ENCODE peak calls at places on chromosomes 12 and 14, in four cellular contexts. L is mucosa of descending colon, T is A549, N is adrenal gland. E is an unnamed sample.
A peak's percentile ranks its signal among the peaks of the same experiment; 100 is the strongest.

GRCh38 chr12:21823581-21823980 is 49.1 kb upstream of the KCNJ8 start:
- DNase-seq in L (peak; percentile 50), T (no peak), N (no peak), E (no peak)

GRCh38 chr12:26691234-26691970 is 141.6 kb downstream of the ITPR2 start:
- DNase-seq in L (no peak), T (peak; percentile 84), N (peak; percentile 67), E (no peak)

GRCh38 chr12:88036368-88036965 is 7.3 kb upstream of the C12orf50 start:
- DNase-seq in L (no peak), T (no peak), N (no peak), E (no peak)

GRCh38 chr14:57729208-57730187 is 136.4 kb downstream of the SLC35F4 start:
- DNase-seq in L (no peak), T (no peak), N (no peak), E (no peak)

GRCh38 chr12:92464911-92465310 is 237.9 kb upstream of the PLEKHG7 start:
- DNase-seq in L (no peak), T (no peak), N (no peak), E (no peak)

GRCh38 chr12:132329036-132329738 is at the start of gene GALNT9:
- DNase-seq in L (no peak), T (no peak), N (peak; percentile 30), E (no peak)

GRCh38 chr12:130761537-130762318 is 45.6 kb upstream of the RIMBP2 start:
- DNase-seq in L (no peak), T (peak; percentile 72), N (peak; percentile 67), E (peak; percentile 46)

GRCh38 chr14:53156238-53156637 is 3.1 kb upstream of the DDHD1 start:
- DNase-seq in L (no peak), T (no peak), N (no peak), E (no peak)

GRCh38 chr14:64387232-64387737 is 868 bp upstream of the MTHFD1 start:
- DNase-seq in L (no peak), T (peak; percentile 54), N (no peak), E (no peak)

GRCh38 chr12:104507672-104508071 is 50.9 kb downstream of the CHST11 start:
- DNase-seq in L (no peak), T (no peak), N (no peak), E (no peak)

GRCh38 chr12:94057262-94058151 is 90.9 kb upstream of the PLXNC1 start:
- DNase-seq in L (no peak), T (no peak), N (peak; percentile 29), E (no peak)

GRCh38 chr14:71138236-71139057 is 231.2 kb downstream of the PCNX1 start:
- DNase-seq in L (no peak), T (no peak), N (no peak), E (no peak)

GRCh38 chr14:55976219-55976618 is 142.0 kb upstream of the PELI2 start:
- DNase-seq in L (peak; percentile 81), T (no peak), N (no peak), E (no peak)

GRCh38 chr12:103012884-103013283 is 55.4 kb downstream of the ASCL1 start:
- DNase-seq in L (no peak), T (no peak), N (no peak), E (no peak)

GRCh38 chr12:95805864-95806669 is 15.5 kb upstream of the NTN4 start:
- DNase-seq in L (no peak), T (peak; percentile 100), N (no peak), E (no peak)

GRCh38 chr12:99977550-99977949 is 7.2 kb downstream of the ANKS1B start:
- DNase-seq in L (no peak), T (no peak), N (no peak), E (no peak)

GRCh38 chr14:63891148-63891964 is 38.6 kb downstream of the SYNE2 start:
- DNase-seq in L (no peak), T (no peak), N (no peak), E (no peak)

GRCh38 chr12:31618228-31619025 is 27.5 kb upstream of the DENND5B start:
- DNase-seq in L (no peak), T (no peak), N (no peak), E (no peak)

GRCh38 chr14:58796636-58797429 is 159.1 kb downstream of the DACT1 start:
- DNase-seq in L (no peak), T (no peak), N (no peak), E (peak; percentile 55)

GRCh38 chr12:124428136-124428791 is 133.4 kb downstream of the RFLNA start:
- DNase-seq in L (peak; percentile 72), T (no peak), N (peak; percentile 59), E (no peak)

GRCh38 chr12:72570601-72571000 is 298.4 kb downstream of the TRHDE start:
- DNase-seq in L (no peak), T (peak; percentile 36), N (no peak), E (peak; percentile 45)

GRCh38 chr12:9668141-9669018 is 1.1 kb upstream of the CLEC2D start:
- DNase-seq in L (no peak), T (no peak), N (no peak), E (no peak)

GRCh38 chr14:71244341-71244740 is 337.1 kb downstream of the PCNX1 start:
- DNase-seq in L (no peak), T (no peak), N (no peak), E (no peak)

GRCh38 chr14:73244541-73244940 is 7.2 kb downstream of the PAPLN start:
- DNase-seq in L (peak; percentile 37), T (no peak), N (no peak), E (no peak)

GRCh38 chr12:115752913-115753726 is 524.4 kb downstream of the MED13L start:
- DNase-seq in L (no peak), T (peak; percentile 74), N (peak; percentile 57), E (peak; percentile 21)

GRCh38 chr12:116673713-116674112 is 64.2 kb downstream of the SPRING1 start:
- DNase-seq in L (no peak), T (peak; percentile 54), N (no peak), E (no peak)

GRCh38 chr12:101773560-101774206 is 34.4 kb upstream of the SYCP3 start:
- DNase-seq in L (no peak), T (peak; percentile 76), N (peak; percentile 56), E (peak; percentile 59)

GRCh38 chr12:2212971-2213869 is 160.4 kb downstream of the CACNA1C start:
- DNase-seq in L (no peak), T (no peak), N (no peak), E (peak; percentile 10)

GRCh38 chr12:110199360-110200123 is 75.4 kb downstream of the IFT81 start:
- DNase-seq in L (no peak), T (peak; percentile 70), N (no peak), E (peak; percentile 45)

GRCh38 chr14:87712386-87713113 is 280.4 kb downstream of the GALC start:
- DNase-seq in L (no peak), T (no peak), N (no peak), E (no peak)

GRCh38 chr12:46373303-46374182 is 970 bp upstream of the SLC38A2 start:
- DNase-seq in L (peak; percentile 73), T (no peak), N (peak; percentile 67), E (peak; percentile 53)

GRCh38 chr12:66548338-66549049 is 130.4 kb downstream of the GRIP1 start:
- DNase-seq in L (no peak), T (no peak), N (no peak), E (no peak)

GRCh38 chr14:56057071-56057865 is 60.9 kb upstream of the PELI2 start:
- DNase-seq in L (no peak), T (no peak), N (no peak), E (no peak)

GRCh38 chr14:62943202-62943601 is 102.1 kb downstream of the KCNH5 start:
- DNase-seq in L (no peak), T (no peak), N (no peak), E (no peak)

GRCh38 chr14:56333361-56334279 is 215.4 kb downstream of the PELI2 start:
- DNase-seq in L (no peak), T (peak; percentile 77), N (peak; percentile 34), E (no peak)

GRCh38 chr12:94266390-94266789 is 118.0 kb downstream of the PLXNC1 start:
- DNase-seq in L (no peak), T (no peak), N (no peak), E (no peak)

GRCh38 chr12:113820842-113821241 is 145.3 kb downstream of the RBM19 start:
- DNase-seq in L (no peak), T (no peak), N (no peak), E (no peak)